ENCODE peak calls at places on chromosome 7, in six cellular contexts. Y, Z, K, S, U and L are unnamed samples.

GRCh38 chr7:140889645-140890044 is 35.1 kb downstream of the BRAF start:
- DNase-seq in K (no peak), S (no peak), Y (no peak), U (no peak), Z (no peak), L (no peak)

GRCh38 chr7:44163591-44163990 is 22.5 kb upstream of the MYL7 start:
- DNase-seq in Y (peak; percentile 91), K (peak; percentile 74), U (no peak), Z (no peak), S (no peak), L (peak; percentile 90)

GRCh38 chr7:129375221-129375938 is 58.9 kb upstream of the STRIP2 start:
- DNase-seq in K (no peak), Z (no peak), U (no peak), Y (no peak), S (no peak), L (no peak)

GRCh38 chr7:116138202-116138801 is 72.0 kb upstream of the TES start:
- DNase-seq in U (no peak), K (peak; percentile 85), Z (no peak), S (no peak), Y (peak; percentile 14), L (peak; percentile 21)

GRCh38 chr7:140059288-140060242 is 3.2 kb downstream of the PARP12 start:
- DNase-seq in S (no peak), U (peak; percentile 42), Y (peak; percentile 82), K (peak; percentile 86), Z (no peak), L (peak; percentile 73)

GRCh38 chr7:6630007-6630849 is 6.9 kb upstream of the ZNF316 start:
- DNase-seq in S (no peak), U (no peak), K (no peak), Z (no peak), Y (no peak), L (no peak)

GRCh38 chr7:140696679-140697446 is at the start of gene NDUFB2:
- DNase-seq in S (peak; percentile 92), U (peak; percentile 52), Z (peak; percentile 95), Y (no peak), K (peak; percentile 82), L (peak; percentile 43)

GRCh38 chr7:122901250-122901649 is 15.0 kb upstream of the CADPS2 start:
- DNase-seq in U (no peak), Z (no peak), S (no peak), K (peak; percentile 17), Y (no peak), L (no peak)

GRCh38 chr7:28144266-28144665 is 36.3 kb downstream of the JAZF1 start:
- DNase-seq in S (no peak), Z (no peak), U (no peak), K (no peak), Y (no peak), L (no peak)

GRCh38 chr7:141838581-141838980 is 2.7 kb downstream of the PRSS37 start:
- DNase-seq in U (no peak), S (no peak), Z (no peak), Y (no peak), K (no peak), L (no peak)

GRCh38 chr7:156124356-156124755 is 312.1 kb upstream of the SHH start:
- DNase-seq in Y (no peak), Z (no peak), S (no peak), K (no peak), U (no peak), L (no peak)

GRCh38 chr7:40493609-40494041 is 358.8 kb downstream of the SUGCT start:
- DNase-seq in Y (no peak), Z (no peak), K (no peak), S (no peak), U (no peak), L (no peak)

GRCh38 chr7:40490603-40490924 is 355.8 kb downstream of the SUGCT start:
- DNase-seq in Z (no peak), U (no peak), S (no peak), Y (no peak), K (no peak), L (no peak)

GRCh38 chr7:40489844-40490602 is 355.2 kb downstream of the SUGCT start:
- DNase-seq in Z (no peak), K (no peak), Y (no peak), U (no peak), S (no peak), L (no peak)
- TF ChIP-seq CTCF in Z (no peak), K (no peak), Y (no peak), U (no peak), S (no peak), L (no peak)

GRCh38 chr7:16409777-16410176 is 11.6 kb downstream of the CRPPA start:
- DNase-seq in K (no peak), S (no peak), U (no peak), Y (no peak), Z (no peak), L (no peak)
- TF ChIP-seq CTCF in K (no peak), S (no peak), U (no peak), Y (no peak), Z (no peak), L (no peak)

GRCh38 chr7:158445421-158446175 is 142.0 kb downstream of the PTPRN2 start:
- DNase-seq in Z (no peak), U (no peak), Y (no peak), K (no peak), S (no peak), L (no peak)
- TF ChIP-seq CTCF in Z (no peak), U (no peak), Y (no peak), K (no peak), S (no peak), L (no peak)

GRCh38 chr7:108000875-108001758 is 1.8 kb downstream of the LAMB1 start:
- DNase-seq in Z (no peak), S (peak; percentile 66), U (peak; percentile 58), K (peak; percentile 59), Y (no peak), L (no peak)
- TF ChIP-seq CTCF in Z (no peak), S (peak; percentile 12), U (peak; percentile 27), K (peak; percentile 23), Y (peak; percentile 26), L (peak; percentile 35)

GRCh38 chr7:17155529-17155928 is 142.9 kb upstream of the AHR start:
- DNase-seq in S (no peak), U (no peak), Z (no peak), K (no peak), Y (no peak), L (no peak)

GRCh38 chr7:17150018-17150417 is 148.4 kb upstream of the AHR start:
- DNase-seq in Z (no peak), Y (no peak), S (no peak), K (no peak), U (no peak), L (no peak)

GRCh38 chr7:17152698-17153097 is 145.8 kb upstream of the AHR start:
- DNase-seq in Y (no peak), Z (no peak), S (no peak), U (no peak), K (no peak), L (no peak)

GRCh38 chr7:17158261-17158660 is 140.2 kb upstream of the AHR start:
- DNase-seq in K (no peak), S (no peak), U (no peak), Y (no peak), Z (no peak), L (no peak)

DNA sequence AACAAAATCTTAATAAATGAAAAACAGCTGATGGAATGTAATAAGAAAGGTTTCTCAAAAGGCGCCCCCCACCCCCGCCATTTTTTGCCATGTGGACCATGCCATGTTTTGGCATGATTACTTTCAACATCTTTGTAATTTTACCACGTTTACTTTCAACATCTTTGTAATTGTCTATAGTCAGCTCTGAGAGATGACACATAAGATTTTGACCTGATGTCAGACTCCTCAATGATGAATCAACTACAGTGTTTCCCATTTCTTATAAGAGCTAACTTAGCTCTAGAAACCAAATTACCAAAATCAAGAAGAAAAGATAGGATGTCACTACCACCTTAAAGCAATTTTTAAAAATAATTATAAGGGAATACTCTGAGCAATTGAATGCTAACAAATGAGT is 144.9 kb upstream of the AHR start:
- DNase-seq in Y (no peak), K (peak; percentile 33), U (no peak), S (no peak), Z (no peak), L (no peak)
- TF ChIP-seq CTCF in Y (no peak), K (no peak), U (no peak), S (no peak), Z (no peak), L (no peak)